ENCODE peak calls at places on chromosomes 6 and 20, in seven cellular contexts. G is HCT116, T is brain microvascular endothelial cell, L is aorta, K is A549, U is body of pancreas, S is Panc1. A is an unnamed sample.

GRCh38 chr6:11218827-11219826 is 13.3 kb downstream of the NEDD9 start:
- DNase-seq in G (no peak), T (no peak), L (no peak), K (peak; percentile 93), U (peak; percentile 40), S (no peak), A (no peak)

GRCh38 chr6:149963212-149963461 is 606 bp upstream of the ULBP1 start:
- DNase-seq in G (peak; percentile 66), T (peak; percentile 35), L (no peak), K (peak; percentile 71), U (peak; percentile 34), S (peak; percentile 10), A (no peak)

GRCh38 chr6:140271759-140272377 is 897.4 kb upstream of the CITED2 start:
- DNase-seq in G (no peak), T (no peak), L (no peak), K (no peak), U (no peak), S (no peak), A (no peak)

GRCh38 chr6:87473419-87473903 is 687 bp downstream of the SLC35A1 start:
- DNase-seq in G (no peak), T (peak; percentile 66), L (peak; percentile 86), K (peak; percentile 9), U (peak; percentile 14), S (peak; percentile 20), A (no peak)

GRCh38 chr20:63525968-63526367 is 5.4 kb downstream of the PPDPF start:
- DNase-seq in G (no peak), T (no peak), L (peak; percentile 23), K (no peak), U (no peak), S (no peak), A (no peak)

GRCh38 chr6:43376551-43376981 is 7.1 kb upstream of the ZNF318 start:
- DNase-seq in G (no peak), T (peak; percentile 28), L (no peak), K (no peak), U (no peak), S (no peak), A (no peak)

GRCh38 chr6:1786455-1787108 is 176.9 kb downstream of the FOXC1 start:
- DNase-seq in G (no peak), T (no peak), L (no peak), K (no peak), U (no peak), S (no peak), A (no peak)

GRCh38 chr20:39298116-39298515 is 336.0 kb downstream of the DHX35 start:
- DNase-seq in G (no peak), T (no peak), L (no peak), K (no peak), U (no peak), S (no peak), A (no peak)

GRCh38 chr6:128046033-128046432 is 145.2 kb upstream of the THEMIS start:
- DNase-seq in G (no peak), T (no peak), L (no peak), K (no peak), U (no peak), S (no peak), A (no peak)

GRCh38 chr6:85660181-85660611 is 17.5 kb upstream of the SYNCRIP start:
- DNase-seq in G (peak; percentile 72), T (peak; percentile 97), L (no peak), K (peak; percentile 70), U (no peak), S (no peak), A (peak; percentile 93)

GRCh38 chr6:68238097-68238597 is 396.9 kb upstream of the ADGRB3 start:
- DNase-seq in G (no peak), T (peak; percentile 15), L (no peak), K (no peak), U (no peak), S (no peak), A (no peak)

GRCh38 chr6:7973603-7974002 is 63.0 kb upstream of the TXNDC5 start:
- DNase-seq in G (no peak), T (no peak), L (no peak), K (peak; percentile 40), U (no peak), S (no peak), A (no peak)

GRCh38 chr6:106360410-106360988 is at the start of gene CRYBG1:
- DNase-seq in G (peak; percentile 75), T (no peak), L (peak; percentile 79), K (peak; percentile 38), U (peak; percentile 87), S (no peak), A (no peak)

GRCh38 chr6:87653074-87653962 is 48.7 kb downstream of the AKIRIN2 start:
- DNase-seq in G (no peak), T (no peak), L (no peak), K (no peak), U (no peak), S (no peak), A (no peak)

GRCh38 chr6:44043479-44044153 is 83.6 kb downstream of the MRPL14 start:
- DNase-seq in G (no peak), T (no peak), L (peak; percentile 36), K (peak; percentile 71), U (no peak), S (no peak), A (no peak)

GRCh38 chr6:84392292-84392691 is 164.8 kb upstream of the CEP162 start:
- DNase-seq in G (no peak), T (no peak), L (no peak), K (no peak), U (no peak), S (no peak), A (no peak)

GRCh38 chr6:130859161-130859867 is 32.1 kb downstream of the SMLR1 start:
- DNase-seq in G (no peak), T (no peak), L (no peak), K (no peak), U (no peak), S (no peak), A (no peak)

GRCh38 chr6:130863415-130864230 is 36.4 kb downstream of the SMLR1 start:
- DNase-seq in G (no peak), T (no peak), L (no peak), K (no peak), U (no peak), S (no peak), A (no peak)

GRCh38 chr6:130865793-130866192 is 38.6 kb downstream of the SMLR1 start:
- DNase-seq in G (no peak), T (no peak), L (no peak), K (no peak), U (no peak), S (no peak), A (no peak)

GRCh38 chr6:130862370-130862769 is 35.2 kb downstream of the SMLR1 start:
- DNase-seq in G (no peak), T (no peak), L (no peak), K (no peak), U (no peak), S (no peak), A (no peak)

GRCh38 chr6:130864344-130864743 is 37.1 kb downstream of the SMLR1 start:
- DNase-seq in G (no peak), T (no peak), L (no peak), K (no peak), U (no peak), S (no peak), A (no peak)
- H3K4me3 ChIP-seq in G (no peak overlapping the region), T (no peak overlapping the region), L (no peak overlapping the region), K (no peak overlapping the region), U (no peak overlapping the region), S (no peak overlapping the region), A (no peak overlapping the region)

GRCh38 chr6:56521988-56522387 is 120.7 kb downstream of the DST start:
- DNase-seq in G (no peak), T (no peak), L (no peak), K (no peak), U (no peak), S (no peak), A (no peak)

GRCh38 chr6:56522871-56523270 is 119.8 kb downstream of the DST start:
- DNase-seq in G (no peak), T (no peak), L (no peak), K (no peak), U (no peak), S (no peak), A (no peak)

GRCh38 chr6:56518995-56519767 is 123.5 kb downstream of the DST start:
- DNase-seq in G (no peak), T (no peak), L (no peak), K (no peak), U (no peak), S (no peak), A (no peak)

GRCh38 chr6:56521454-56521853 is 121.2 kb downstream of the DST start:
- DNase-seq in G (no peak), T (no peak), L (no peak), K (no peak), U (no peak), S (no peak), A (no peak)

DNA sequence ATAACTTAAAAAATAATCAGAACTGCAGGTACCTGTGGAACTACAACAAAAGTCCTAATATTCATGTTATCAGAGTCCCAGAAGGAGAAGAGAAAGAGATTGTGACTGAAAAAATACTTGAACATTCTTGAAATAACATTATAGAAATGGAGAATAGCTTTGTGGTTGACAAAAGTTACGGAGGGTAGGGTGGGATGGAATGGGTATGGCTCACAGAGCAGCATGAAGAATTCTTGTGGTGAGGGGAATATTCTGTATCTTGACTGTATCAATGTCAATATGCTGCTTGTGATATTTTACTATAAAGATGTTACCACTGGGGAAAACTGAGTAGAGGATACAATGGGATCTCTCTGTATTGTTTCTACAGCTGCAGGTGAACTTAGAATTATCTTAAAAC is 122.5 kb downstream of the DST start:
- DNase-seq in G (no peak), T (peak; percentile 47), L (no peak), K (no peak), U (no peak), S (no peak), A (no peak)
- H3K4me3 ChIP-seq in G (no peak overlapping the region), T (no peak overlapping the region), L (no peak overlapping the region), K (no peak overlapping the region), U (no peak overlapping the region), S (no peak overlapping the region), A (no peak overlapping the region)

GRCh38 chr6:152981219-152981618 is 1.6 kb downstream of the FBXO5 start:
- DNase-seq in G (no peak), T (no peak), L (no peak), K (no peak), U (no peak), S (no peak), A (no peak)
- H3K4me3 ChIP-seq in G (peak overlapping the region; percentile 93), T (peak overlapping the region; percentile 76), L (no peak overlapping the region), K (peak overlapping the region; percentile 69), U (no peak overlapping the region), S (peak overlapping the region; percentile 69), A (peak overlapping the region; percentile 92)

GRCh38 chr6:28772480-28773381 is 151.1 kb downstream of the TRIM27 start:
- DNase-seq in G (peak; percentile 58), T (no peak), L (no peak), K (no peak), U (no peak), S (no peak), A (no peak)
- H3K4me3 ChIP-seq in G (peak overlapping the region; percentile 46), T (no peak overlapping the region), L (no peak overlapping the region), K (no peak overlapping the region), U (no peak overlapping the region), S (no peak overlapping the region), A (no peak overlapping the region)

GRCh38 chr20:20341371-20341770 is 26.5 kb upstream of the INSM1 start:
- DNase-seq in G (no peak), T (no peak), L (no peak), K (no peak), U (no peak), S (no peak), A (no peak)
- H3K4me3 ChIP-seq in G (no peak overlapping the region), T (no peak overlapping the region), L (no peak overlapping the region), K (no peak overlapping the region), U (no peak overlapping the region), S (no peak overlapping the region), A (no peak overlapping the region)

GRCh38 chr6:27679308-27679967 is 206.5 kb upstream of the ZNF184 start:
- DNase-seq in G (no peak), T (no peak), L (no peak), K (no peak), U (no peak), S (no peak), A (no peak)
- H3K4me3 ChIP-seq in G (no peak overlapping the region), T (peak overlapping the region; percentile 29), L (no peak overlapping the region), K (no peak overlapping the region), U (no peak overlapping the region), S (no peak overlapping the region), A (peak overlapping the region; percentile 27)